ENCODE peak calls at places on chromosomes 13 and 19, in four cellular contexts. G is mesenchymal stem cell, L is IMR-90, Z is H9. S is an unnamed sample.

GRCh38 chr19:932647-933552 is 7.1 kb downstream of the ARID3A start:
- DNase-seq in G (peak; percentile 95), L (peak; percentile 94), Z (peak; percentile 76), S (no peak)

GRCh38 chr19:54928299-54928698 is 19.0 kb downstream of the NLRP7 start:
- DNase-seq in G (peak; percentile 4), L (no peak), Z (no peak), S (no peak)

GRCh38 chr13:109922518-109922917 is 136.1 kb upstream of the IRS2 start:
- DNase-seq in G (no peak), L (peak; percentile 44), Z (no peak), S (no peak)

GRCh38 chr19:33622809-33623511 is 1.2 kb downstream of the CHST8 start:
- DNase-seq in G (no peak), L (no peak), Z (no peak), S (peak; percentile 21)

GRCh38 chr19:5561559-5561958 is 6.2 kb downstream of the TINCR start:
- DNase-seq in G (no peak), L (no peak), Z (no peak), S (no peak)

GRCh38 chr19:15332311-15332996 is at the start of gene BRD4:
- DNase-seq in G (peak; percentile 59), L (peak; percentile 42), Z (peak; percentile 64), S (peak; percentile 74)

GRCh38 chr19:14369399-14370168 is 11.7 kb upstream of the ADGRE5 start:
- DNase-seq in G (no peak), L (peak; percentile 64), Z (no peak), S (no peak)

GRCh38 chr13:27650312-27650711 is 28.6 kb downstream of the POLR1D start:
- DNase-seq in G (no peak), L (no peak), Z (no peak), S (no peak)

GRCh38 chr13:48233886-48234488 is 981 bp downstream of the ITM2B start:
- DNase-seq in G (peak; percentile 79), L (peak; percentile 61), Z (no peak), S (no peak)

GRCh38 chr19:14985133-14985532 is 5.5 kb upstream of the SLC1A6 start:
- DNase-seq in G (no peak), L (no peak), Z (no peak), S (no peak)

GRCh38 chr13:80458546-80458945 is 117.6 kb upstream of the SPRY2 start:
- DNase-seq in G (peak; percentile 26), L (no peak), Z (no peak), S (no peak)

GRCh38 chr19:13169769-13170168 is 19.6 kb downstream of the IER2 start:
- DNase-seq in G (peak; percentile 80), L (peak; percentile 65), Z (no peak), S (no peak)

GRCh38 chr19:21323000-21323399 is 6.2 kb downstream of the ZNF708 start:
- DNase-seq in G (no peak), L (no peak), Z (no peak), S (no peak)

GRCh38 chr13:23657056-23657455 is 86.8 kb downstream of the TNFRSF19 start:
- DNase-seq in G (no peak), L (no peak), Z (no peak), S (no peak)

GRCh38 chr13:52760078-52760477 is 20.5 kb upstream of the CNMD start:
- DNase-seq in G (no peak), L (no peak), Z (no peak), S (no peak)

DNA sequence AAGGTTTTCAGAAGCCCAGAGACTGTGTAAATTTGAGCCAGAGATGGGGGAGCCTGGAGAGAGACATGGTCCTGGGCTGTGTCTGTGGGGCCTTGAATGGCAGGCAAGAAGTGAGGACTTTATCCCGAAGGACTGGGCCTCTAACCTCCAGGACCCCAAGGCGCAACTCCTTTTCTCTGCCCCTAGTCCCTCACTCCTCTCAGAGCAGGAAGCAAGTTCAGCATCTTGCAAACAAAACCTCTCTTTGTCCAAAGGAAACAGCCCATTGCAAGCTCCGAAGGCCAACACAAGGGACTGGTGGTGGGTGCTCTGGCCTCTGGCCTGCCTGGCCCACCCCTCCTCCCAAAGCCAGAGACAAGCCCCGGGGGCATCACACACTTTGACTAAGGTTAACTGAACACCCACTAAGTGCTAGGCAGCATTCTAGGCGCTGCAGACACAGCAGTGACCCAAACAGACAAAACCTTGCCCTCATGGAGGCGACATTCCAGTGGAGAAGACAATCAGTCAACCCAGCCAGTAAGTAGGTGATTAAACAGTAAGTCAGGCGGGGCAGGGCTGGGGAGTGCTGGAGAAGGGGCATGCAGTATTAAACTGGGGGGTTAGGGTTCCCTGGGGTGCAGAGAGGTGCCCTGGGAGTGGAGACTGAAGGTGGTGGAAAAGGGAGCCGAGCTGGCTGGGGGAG is 31.4 kb upstream of the FXYD3 start:
- DNase-seq in G (no peak), L (no peak), Z (no peak), S (no peak)
- H4K8ac ChIP-seq in G (no peak overlapping the region), L (no peak overlapping the region), Z (no peak overlapping the region), S (no peak overlapping the region)

GRCh38 chr19:46279177-46279576 is 17.7 kb upstream of the HIF3A start:
- DNase-seq in G (no peak), L (no peak), Z (no peak), S (no peak)
- H3K14ac ChIP-seq in G (no peak overlapping the region), L (no peak overlapping the region), Z (no peak overlapping the region), S (no peak overlapping the region)

DNA sequence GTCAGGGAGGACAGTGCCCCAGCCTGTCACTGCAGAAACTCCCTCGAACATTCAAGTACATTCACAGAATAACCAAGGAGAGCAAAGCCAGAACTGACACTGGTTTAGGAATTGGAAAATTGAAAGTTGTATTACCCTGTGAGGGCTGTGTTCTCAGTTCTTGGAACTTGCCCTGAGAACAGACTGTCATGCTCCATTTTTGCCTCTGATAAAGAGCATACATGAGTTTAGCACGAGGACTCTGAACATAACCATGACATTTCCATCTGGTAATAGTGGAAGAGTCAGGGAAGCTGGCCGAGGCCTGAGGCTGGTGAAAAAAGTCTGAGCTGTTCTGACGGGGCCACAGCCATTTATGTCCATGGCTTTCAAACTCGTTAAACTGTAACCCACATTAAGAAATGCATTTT is 15.2 kb upstream of the SLC25A30 start:
- DNase-seq in G (no peak), L (no peak), Z (no peak), S (no peak)
- H3K27ac ChIP-seq in G (no peak overlapping the region), L (no peak overlapping the region), Z (no peak overlapping the region), S (no peak overlapping the region)

GRCh38 chr19:38723606-38724379 is 20.5 kb downstream of the CAPN12 start:
- DNase-seq in G (no peak), L (no peak), Z (no peak), S (no peak)

GRCh38 chr19:38724380-38724854 is 19.9 kb downstream of the CAPN12 start:
- DNase-seq in G (no peak), L (no peak), Z (no peak), S (no peak)

GRCh38 chr19:38721977-38722773 is 22.1 kb downstream of the CAPN12 start:
- DNase-seq in G (no peak), L (no peak), Z (no peak), S (peak; percentile 46)

GRCh38 chr19:38721496-38721895 is 22.8 kb downstream of the CAPN12 start:
- DNase-seq in G (no peak), L (no peak), Z (no peak), S (no peak)

DNA sequence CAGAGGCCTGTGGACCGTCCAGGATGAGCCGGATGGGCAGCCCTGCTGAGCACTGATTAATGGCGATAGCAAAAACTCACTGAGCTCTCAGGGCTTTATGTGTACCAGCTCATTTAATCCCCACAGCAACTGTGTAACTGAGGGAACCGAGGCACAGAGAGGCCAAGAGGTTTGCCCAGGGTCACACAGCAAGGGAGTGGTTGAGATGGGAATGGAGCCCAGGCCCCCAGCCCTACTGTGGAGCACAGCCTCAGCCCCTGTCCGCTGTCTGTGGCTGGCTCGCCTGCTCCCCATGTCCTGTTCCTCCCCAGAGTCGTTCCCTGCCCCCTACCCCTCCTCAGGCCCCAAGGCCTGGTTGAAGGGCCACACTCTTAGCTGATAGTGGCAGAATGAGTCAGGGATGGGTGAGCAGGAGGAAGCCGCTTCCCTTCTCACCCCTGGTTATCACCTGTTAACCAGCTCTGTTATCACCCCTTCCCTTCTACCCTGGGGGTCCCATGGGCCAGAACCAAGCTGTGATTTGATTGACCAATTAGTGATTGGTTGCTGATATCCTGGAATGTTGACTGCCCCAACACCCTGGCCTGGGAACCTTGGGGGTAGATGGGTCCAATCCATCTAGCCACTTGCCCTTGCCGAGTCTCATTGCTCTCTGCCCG is 21.2 kb downstream of the CAPN12 start:
- DNase-seq in G (no peak), L (no peak), Z (no peak), S (no peak)
- H4K8ac ChIP-seq in G (no peak overlapping the region), L (no peak overlapping the region), Z (no peak overlapping the region), S (no peak overlapping the region)

GRCh38 chr19:4534836-4535658 is at the start of gene PLIN5:
- DNase-seq in G (peak; percentile 38), L (peak; percentile 26), Z (peak; percentile 95), S (peak; percentile 85)

GRCh38 chr19:4533835-4534424 is 1.1 kb downstream of the PLIN5 start:
- DNase-seq in G (no peak), L (no peak), Z (no peak), S (no peak)

GRCh38 chr19:4529924-4530522 is 5.0 kb downstream of the PLIN5 start:
- DNase-seq in G (no peak), L (no peak), Z (no peak), S (no peak)

GRCh38 chr19:4531562-4532165 is 3.4 kb downstream of the PLIN5 start:
- DNase-seq in G (no peak), L (no peak), Z (no peak), S (no peak)

GRCh38 chr19:4533334-4533733 is 1.7 kb downstream of the PLIN5 start:
- DNase-seq in G (no peak), L (no peak), Z (no peak), S (no peak)
- H3K14ac ChIP-seq in G (no peak overlapping the region), L (no peak overlapping the region), Z (no peak overlapping the region), S (no peak overlapping the region)